ENCODE peak calls at places on chromosomes 1 and 21, in nine cellular contexts. One of them, this sample, is unnamed.

GRCh38 chr1:204191481-204191880 is 4.8 kb downstream of the KISS1 start:
- DNase-seq in fibroblast of mammary gland: no peak
- DNase-seq in psoas muscle: peak
- DNase-seq in heart left ventricle: no peak
- DNase-seq in bronchial epithelial cell: no peak
- DNase-seq in cardiac muscle cell: no peak
- DNase-seq in natural killer cell: no peak
- DNase-seq in activated B cell treated with CpG ODN at 0.5 μM for 24 hours: no peak
- DNase-seq in chondrocyte: no peak
- DNase-seq in this sample: no peak

GRCh38 chr1:234980224-234980656 is 148.4 kb downstream of the TOMM20 start:
- DNase-seq in fibroblast of mammary gland: no peak
- DNase-seq in psoas muscle: no peak
- DNase-seq in heart left ventricle: no peak
- DNase-seq in bronchial epithelial cell: no peak
- DNase-seq in cardiac muscle cell: peak
- DNase-seq in natural killer cell: no peak
- DNase-seq in activated B cell treated with CpG ODN at 0.5 μM for 24 hours: no peak
- DNase-seq in chondrocyte: no peak
- DNase-seq in this sample: no peak

GRCh38 chr1:32876341-32877210 is 5.9 kb upstream of the FNDC5 start:
- DNase-seq in fibroblast of mammary gland: peak
- DNase-seq in psoas muscle: peak
- DNase-seq in heart left ventricle: peak
- DNase-seq in bronchial epithelial cell: peak
- DNase-seq in cardiac muscle cell: peak
- DNase-seq in natural killer cell: peak
- DNase-seq in activated B cell treated with CpG ODN at 0.5 μM for 24 hours: peak
- DNase-seq in chondrocyte: no peak
- DNase-seq in this sample: peak

GRCh38 chr1:118303534-118303933 is 118.5 kb upstream of the SPAG17 start:
- DNase-seq in fibroblast of mammary gland: no peak
- DNase-seq in psoas muscle: no peak
- DNase-seq in heart left ventricle: no peak
- DNase-seq in bronchial epithelial cell: no peak
- DNase-seq in cardiac muscle cell: no peak
- DNase-seq in natural killer cell: no peak
- DNase-seq in activated B cell treated with CpG ODN at 0.5 μM for 24 hours: no peak
- DNase-seq in chondrocyte: no peak
- DNase-seq in this sample: no peak

GRCh38 chr1:164673584-164674214 is 114.7 kb downstream of the PBX1 start:
- DNase-seq in fibroblast of mammary gland: no peak
- DNase-seq in psoas muscle: peak
- DNase-seq in heart left ventricle: no peak
- DNase-seq in bronchial epithelial cell: no peak
- DNase-seq in cardiac muscle cell: no peak
- DNase-seq in natural killer cell: no peak
- DNase-seq in activated B cell treated with CpG ODN at 0.5 μM for 24 hours: no peak
- DNase-seq in chondrocyte: no peak
- DNase-seq in this sample: no peak

GRCh38 chr1:84259989-84260388 is 41.5 kb upstream of the SAMD13 start:
- DNase-seq in fibroblast of mammary gland: no peak
- DNase-seq in psoas muscle: no peak
- DNase-seq in heart left ventricle: no peak
- DNase-seq in bronchial epithelial cell: no peak
- DNase-seq in cardiac muscle cell: no peak
- DNase-seq in natural killer cell: no peak
- DNase-seq in activated B cell treated with CpG ODN at 0.5 μM for 24 hours: no peak
- DNase-seq in chondrocyte: no peak
- DNase-seq in this sample: no peak

GRCh38 chr21:41712730-41713129 is 54.1 kb downstream of the RIPK4 start:
- DNase-seq in fibroblast of mammary gland: no peak
- DNase-seq in psoas muscle: peak
- DNase-seq in heart left ventricle: no peak
- DNase-seq in bronchial epithelial cell: no peak
- DNase-seq in cardiac muscle cell: no peak
- DNase-seq in natural killer cell: no peak
- DNase-seq in activated B cell treated with CpG ODN at 0.5 μM for 24 hours: no peak
- DNase-seq in chondrocyte: no peak
- DNase-seq in this sample: no peak

GRCh38 chr1:155322571-155322952 is 1.9 kb downstream of the RUSC1 start:
- DNase-seq in fibroblast of mammary gland: peak
- DNase-seq in psoas muscle: peak
- DNase-seq in heart left ventricle: peak
- DNase-seq in bronchial epithelial cell: no peak
- DNase-seq in cardiac muscle cell: peak
- DNase-seq in natural killer cell: no peak
- DNase-seq in activated B cell treated with CpG ODN at 0.5 μM for 24 hours: no peak
- DNase-seq in chondrocyte: no peak
- DNase-seq in this sample: no peak

GRCh38 chr1:31633117-31633516 is 11.6 kb downstream of the PEF1 start:
- DNase-seq in fibroblast of mammary gland: no peak
- DNase-seq in psoas muscle: peak
- DNase-seq in heart left ventricle: no peak
- DNase-seq in bronchial epithelial cell: no peak
- DNase-seq in cardiac muscle cell: peak
- DNase-seq in natural killer cell: no peak
- DNase-seq in activated B cell treated with CpG ODN at 0.5 μM for 24 hours: no peak
- DNase-seq in chondrocyte: no peak
- DNase-seq in this sample: no peak

DNA sequence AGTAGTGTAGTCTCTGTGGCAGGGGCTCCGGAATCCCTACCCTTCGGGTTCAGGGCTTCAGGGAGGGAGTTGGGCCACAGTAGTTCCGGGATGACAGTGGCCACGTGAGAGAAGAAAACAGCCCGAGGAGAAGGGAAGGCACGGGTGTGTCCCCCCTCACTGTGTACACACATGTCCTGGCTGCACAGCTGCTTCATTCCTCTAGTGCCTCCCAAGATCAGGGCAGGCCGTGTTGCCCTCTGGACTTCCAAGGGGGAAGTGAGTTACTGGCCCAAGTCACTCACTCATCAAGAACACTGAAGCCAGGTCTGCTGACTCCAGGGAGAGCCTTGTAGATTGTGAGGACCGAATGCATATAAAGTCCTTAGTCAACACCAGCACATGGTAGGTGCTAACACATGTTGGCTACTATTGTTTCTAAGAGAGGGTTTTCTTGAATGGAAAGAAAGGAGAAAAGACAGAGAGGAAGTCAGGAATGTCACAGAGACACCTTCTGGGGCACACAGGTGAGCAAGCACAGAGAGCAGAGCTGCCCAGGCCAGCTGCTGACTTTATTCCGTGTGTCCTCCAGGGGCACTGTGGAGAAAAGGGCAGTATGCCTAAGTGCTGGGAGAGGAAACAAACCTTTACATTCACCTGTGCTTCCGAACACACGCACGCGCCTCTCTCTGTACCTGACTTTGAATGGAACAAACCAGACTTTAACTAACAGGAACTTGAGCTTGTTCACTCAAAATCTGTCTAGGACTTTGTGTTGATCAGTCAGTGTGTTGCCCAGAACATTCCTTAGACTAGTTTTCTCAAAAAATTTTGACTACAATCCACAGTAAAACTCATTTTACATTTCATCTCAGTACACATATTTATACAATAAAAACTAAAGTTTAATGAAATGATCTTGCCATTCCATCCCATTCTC is 40.0 kb downstream of the LHX4 start:
- DNase-seq in fibroblast of mammary gland: no peak
- DNase-seq in psoas muscle: no peak
- DNase-seq in heart left ventricle: peak
- DNase-seq in bronchial epithelial cell: peak
- DNase-seq in cardiac muscle cell: no peak
- DNase-seq in natural killer cell: no peak
- DNase-seq in activated B cell treated with CpG ODN at 0.5 μM for 24 hours: no peak
- DNase-seq in chondrocyte: peak
- DNase-seq in this sample: no peak
- TF ChIP-seq CTCF in fibroblast of mammary gland: peak
- TF ChIP-seq CTCF in psoas muscle: no peak
- TF ChIP-seq CTCF in heart left ventricle: peak
- TF ChIP-seq CTCF in bronchial epithelial cell: peak
- TF ChIP-seq CTCF in cardiac muscle cell: peak
- TF ChIP-seq CTCF in natural killer cell: no peak
- TF ChIP-seq CTCF in activated B cell treated with CpG ODN at 0.5 μM for 24 hours: no peak
- TF ChIP-seq CTCF in chondrocyte: peak
- TF ChIP-seq CTCF in this sample: peak

DNA sequence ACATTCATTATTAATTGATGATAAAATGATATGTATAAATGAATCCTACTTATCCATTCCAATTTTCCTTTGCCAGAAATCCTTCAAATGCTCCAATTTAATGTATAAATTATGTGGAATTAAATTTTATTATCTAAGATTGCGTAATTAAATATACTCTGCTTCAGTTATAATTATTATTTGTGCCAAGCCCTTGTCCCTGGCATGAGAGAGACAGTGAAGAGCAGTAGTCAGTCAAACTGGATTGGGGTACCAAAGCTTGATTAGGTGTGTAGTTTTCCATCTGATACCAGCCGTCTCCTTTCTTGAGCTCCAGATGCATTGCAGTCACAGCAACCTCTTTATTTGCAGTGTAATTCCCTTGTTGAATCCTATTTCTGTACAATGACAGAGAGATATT is 22.4 kb upstream of the MTF2 start:
- DNase-seq in fibroblast of mammary gland: no peak
- DNase-seq in psoas muscle: no peak
- DNase-seq in heart left ventricle: no peak
- DNase-seq in bronchial epithelial cell: no peak
- DNase-seq in cardiac muscle cell: no peak
- DNase-seq in natural killer cell: no peak
- DNase-seq in activated B cell treated with CpG ODN at 0.5 μM for 24 hours: no peak
- DNase-seq in chondrocyte: no peak
- DNase-seq in this sample: no peak
- TF ChIP-seq CTCF in fibroblast of mammary gland: no peak
- TF ChIP-seq CTCF in psoas muscle: no peak
- TF ChIP-seq CTCF in heart left ventricle: no peak
- TF ChIP-seq CTCF in bronchial epithelial cell: no peak
- TF ChIP-seq CTCF in cardiac muscle cell: no peak
- TF ChIP-seq CTCF in natural killer cell: no peak
- TF ChIP-seq CTCF in activated B cell treated with CpG ODN at 0.5 μM for 24 hours: no peak
- TF ChIP-seq CTCF in chondrocyte: no peak
- TF ChIP-seq CTCF in this sample: no peak

GRCh38 chr1:1306070-1306660 is 1.6 kb downstream of the ACAP3 start:
- DNase-seq in fibroblast of mammary gland: no peak
- DNase-seq in psoas muscle: no peak
- DNase-seq in heart left ventricle: no peak
- DNase-seq in bronchial epithelial cell: no peak
- DNase-seq in cardiac muscle cell: no peak
- DNase-seq in natural killer cell: no peak
- DNase-seq in activated B cell treated with CpG ODN at 0.5 μM for 24 hours: no peak
- DNase-seq in chondrocyte: no peak
- DNase-seq in this sample: peak
- TF ChIP-seq CTCF in fibroblast of mammary gland: peak
- TF ChIP-seq CTCF in psoas muscle: no peak
- TF ChIP-seq CTCF in heart left ventricle: no peak
- TF ChIP-seq CTCF in bronchial epithelial cell: no peak
- TF ChIP-seq CTCF in cardiac muscle cell: peak
- TF ChIP-seq CTCF in natural killer cell: no peak
- TF ChIP-seq CTCF in activated B cell treated with CpG ODN at 0.5 μM for 24 hours: no peak
- TF ChIP-seq CTCF in chondrocyte: peak
- TF ChIP-seq CTCF in this sample: no peak

GRCh38 chr1:109498161-109498801 is 4.4 kb downstream of the CYB561D1 start:
- DNase-seq in fibroblast of mammary gland: peak
- DNase-seq in psoas muscle: no peak
- DNase-seq in heart left ventricle: no peak
- DNase-seq in bronchial epithelial cell: no peak
- DNase-seq in cardiac muscle cell: peak
- DNase-seq in natural killer cell: no peak
- DNase-seq in activated B cell treated with CpG ODN at 0.5 μM for 24 hours: no peak
- DNase-seq in chondrocyte: no peak
- DNase-seq in this sample: no peak

GRCh38 chr1:109501644-109502367 is 7.7 kb downstream of the AMIGO1 start:
- DNase-seq in fibroblast of mammary gland: no peak
- DNase-seq in psoas muscle: no peak
- DNase-seq in heart left ventricle: no peak
- DNase-seq in bronchial epithelial cell: no peak
- DNase-seq in cardiac muscle cell: no peak
- DNase-seq in natural killer cell: no peak
- DNase-seq in activated B cell treated with CpG ODN at 0.5 μM for 24 hours: no peak
- DNase-seq in chondrocyte: no peak
- DNase-seq in this sample: no peak

GRCh38 chr1:109499081-109499480 is 5.2 kb downstream of the CYB561D1 start:
- DNase-seq in fibroblast of mammary gland: no peak
- DNase-seq in psoas muscle: no peak
- DNase-seq in heart left ventricle: no peak
- DNase-seq in bronchial epithelial cell: peak
- DNase-seq in cardiac muscle cell: no peak
- DNase-seq in natural killer cell: no peak
- DNase-seq in activated B cell treated with CpG ODN at 0.5 μM for 24 hours: no peak
- DNase-seq in chondrocyte: no peak
- DNase-seq in this sample: no peak

GRCh38 chr1:109500886-109501285 is 7.0 kb downstream of the CYB561D1 start:
- DNase-seq in fibroblast of mammary gland: peak
- DNase-seq in psoas muscle: no peak
- DNase-seq in heart left ventricle: no peak
- DNase-seq in bronchial epithelial cell: no peak
- DNase-seq in cardiac muscle cell: no peak
- DNase-seq in natural killer cell: no peak
- DNase-seq in activated B cell treated with CpG ODN at 0.5 μM for 24 hours: no peak
- DNase-seq in chondrocyte: no peak
- DNase-seq in this sample: no peak

GRCh38 chr1:109499661-109500536 is 6.0 kb downstream of the CYB561D1 start:
- DNase-seq in fibroblast of mammary gland: peak
- DNase-seq in psoas muscle: no peak
- DNase-seq in heart left ventricle: no peak
- DNase-seq in bronchial epithelial cell: peak
- DNase-seq in cardiac muscle cell: peak
- DNase-seq in natural killer cell: no peak
- DNase-seq in activated B cell treated with CpG ODN at 0.5 μM for 24 hours: no peak
- DNase-seq in chondrocyte: no peak
- DNase-seq in this sample: peak
- TF ChIP-seq CTCF in fibroblast of mammary gland: peak
- TF ChIP-seq CTCF in psoas muscle: peak
- TF ChIP-seq CTCF in heart left ventricle: peak
- TF ChIP-seq CTCF in bronchial epithelial cell: peak
- TF ChIP-seq CTCF in cardiac muscle cell: peak
- TF ChIP-seq CTCF in natural killer cell: peak
- TF ChIP-seq CTCF in activated B cell treated with CpG ODN at 0.5 μM for 24 hours: no peak
- TF ChIP-seq CTCF in chondrocyte: peak
- TF ChIP-seq CTCF in this sample: peak

DNA sequence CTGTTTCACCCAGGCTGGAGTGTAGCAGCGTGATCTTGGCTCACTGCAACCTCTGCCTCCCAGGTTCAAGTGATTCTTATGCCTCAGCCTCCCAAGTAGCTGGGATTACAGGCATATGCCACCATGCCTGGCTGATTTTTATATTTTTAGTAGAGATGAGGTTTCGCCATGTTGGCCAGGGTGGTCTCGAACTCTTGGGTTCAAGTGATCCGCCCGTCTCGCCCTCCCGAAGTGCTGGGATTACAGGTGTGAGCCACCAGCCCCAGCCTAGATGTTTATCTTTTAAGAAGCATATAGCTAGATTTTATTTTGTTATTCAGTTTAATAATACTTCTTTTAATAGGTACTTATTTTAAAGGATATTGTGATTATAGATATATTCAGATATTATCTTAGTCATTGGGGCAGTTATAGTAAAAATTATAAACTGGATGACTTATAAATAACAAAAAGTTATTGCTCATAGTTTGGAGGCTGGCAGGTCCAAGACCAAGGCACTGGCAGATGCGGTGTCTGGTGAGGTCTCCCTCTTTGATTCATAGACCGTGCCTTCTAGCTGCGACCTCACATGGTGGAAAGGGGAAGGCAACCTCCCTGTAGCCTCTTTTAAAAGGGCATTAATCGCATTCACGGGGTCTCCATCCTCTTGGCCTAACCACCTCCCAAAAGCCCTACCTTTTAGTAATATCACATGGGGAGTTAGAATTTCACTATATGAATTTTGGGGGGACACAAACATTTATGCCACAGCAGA is 3.1 kb upstream of the KCNE2 start:
- DNase-seq in fibroblast of mammary gland: no peak
- DNase-seq in psoas muscle: no peak
- DNase-seq in heart left ventricle: no peak
- DNase-seq in bronchial epithelial cell: no peak
- DNase-seq in cardiac muscle cell: no peak
- DNase-seq in natural killer cell: no peak
- DNase-seq in activated B cell treated with CpG ODN at 0.5 μM for 24 hours: no peak
- DNase-seq in chondrocyte: no peak
- DNase-seq in this sample: no peak
- TF ChIP-seq CTCF in fibroblast of mammary gland: no peak
- TF ChIP-seq CTCF in psoas muscle: no peak
- TF ChIP-seq CTCF in heart left ventricle: no peak
- TF ChIP-seq CTCF in bronchial epithelial cell: no peak
- TF ChIP-seq CTCF in cardiac muscle cell: no peak
- TF ChIP-seq CTCF in natural killer cell: no peak
- TF ChIP-seq CTCF in activated B cell treated with CpG ODN at 0.5 μM for 24 hours: no peak
- TF ChIP-seq CTCF in chondrocyte: no peak
- TF ChIP-seq CTCF in this sample: no peak

This sample was measured in GM20000.